ENCODE peak calls at places on chromosomes 5 and 9, in eight cellular contexts. One of them, this sample, is unnamed. For H3K9me3, the result is how much of the 10 kb centered on the place peaks cover.

GRCh38 chr5:10860645-10861455 is 99.8 kb upstream of the DAP start:
- DNase-seq in tibial artery: no peak
- DNase-seq in OCI-LY7: no peak
- DNase-seq in upper lobe of right lung: no peak
- DNase-seq in left ventricle myocardium inferior: no peak
- DNase-seq in pancreas: no peak
- DNase-seq in heart left ventricle: no peak
- DNase-seq in CD8-positive, alpha-beta T cell: no peak
- DNase-seq in this sample: no peak

GRCh38 chr9:133397370-133397769 is 20.4 kb downstream of the REXO4 start:
- DNase-seq in tibial artery: no peak
- DNase-seq in OCI-LY7: no peak
- DNase-seq in upper lobe of right lung: no peak
- DNase-seq in left ventricle myocardium inferior: no peak
- DNase-seq in pancreas: no peak
- DNase-seq in heart left ventricle: no peak
- DNase-seq in CD8-positive, alpha-beta T cell: no peak
- DNase-seq in this sample: no peak

GRCh38 chr5:60842859-60843692 is 993 bp downstream of the ELOVL7 start:
- DNase-seq in tibial artery: no peak
- DNase-seq in OCI-LY7: no peak
- DNase-seq in upper lobe of right lung: no peak
- DNase-seq in left ventricle myocardium inferior: no peak
- DNase-seq in pancreas: peak
- DNase-seq in heart left ventricle: no peak
- DNase-seq in CD8-positive, alpha-beta T cell: no peak
- DNase-seq in this sample: no peak

GRCh38 chr9:136940526-136941230 is 3.9 kb downstream of the FBXW5 start:
- DNase-seq in tibial artery: no peak
- DNase-seq in OCI-LY7: no peak
- DNase-seq in upper lobe of right lung: no peak
- DNase-seq in left ventricle myocardium inferior: no peak
- DNase-seq in pancreas: peak
- DNase-seq in heart left ventricle: no peak
- DNase-seq in CD8-positive, alpha-beta T cell: no peak
- DNase-seq in this sample: no peak

GRCh38 chr9:130414081-130414731 is 30.6 kb upstream of the ASS1 start:
- DNase-seq in tibial artery: no peak
- DNase-seq in OCI-LY7: no peak
- DNase-seq in upper lobe of right lung: no peak
- DNase-seq in left ventricle myocardium inferior: no peak
- DNase-seq in pancreas: no peak
- DNase-seq in heart left ventricle: no peak
- DNase-seq in CD8-positive, alpha-beta T cell: no peak
- DNase-seq in this sample: no peak

GRCh38 chr5:14872070-14872989 is 752 bp upstream of the ANKH start:
- DNase-seq in tibial artery: peak
- DNase-seq in OCI-LY7: peak
- DNase-seq in upper lobe of right lung: peak
- DNase-seq in left ventricle myocardium inferior: peak
- DNase-seq in pancreas: peak
- DNase-seq in heart left ventricle: peak
- DNase-seq in CD8-positive, alpha-beta T cell: peak
- DNase-seq in this sample: peak

GRCh38 chr9:37574241-37574721 is 1.9 kb downstream of the FBXO10 start:
- DNase-seq in tibial artery: no peak
- DNase-seq in OCI-LY7: no peak
- DNase-seq in upper lobe of right lung: no peak
- DNase-seq in left ventricle myocardium inferior: no peak
- DNase-seq in pancreas: no peak
- DNase-seq in heart left ventricle: no peak
- DNase-seq in CD8-positive, alpha-beta T cell: no peak
- DNase-seq in this sample: no peak

GRCh38 chr5:170132642-170133448 is 27.1 kb downstream of the FOXI1 start:
- DNase-seq in tibial artery: no peak
- DNase-seq in OCI-LY7: no peak
- DNase-seq in upper lobe of right lung: no peak
- DNase-seq in left ventricle myocardium inferior: no peak
- DNase-seq in pancreas: no peak
- DNase-seq in heart left ventricle: no peak
- DNase-seq in CD8-positive, alpha-beta T cell: no peak
- DNase-seq in this sample: no peak

GRCh38 chr5:57776035-57776434 is 293.4 kb upstream of the ACTBL2 start:
- DNase-seq in tibial artery: no peak
- DNase-seq in OCI-LY7: no peak
- DNase-seq in upper lobe of right lung: no peak
- DNase-seq in left ventricle myocardium inferior: no peak
- DNase-seq in pancreas: no peak
- DNase-seq in heart left ventricle: no peak
- DNase-seq in CD8-positive, alpha-beta T cell: no peak
- DNase-seq in this sample: no peak

GRCh38 chr5:104061707-104062106 is 499.1 kb upstream of the NUDT12 start:
- DNase-seq in tibial artery: no peak
- DNase-seq in OCI-LY7: no peak
- DNase-seq in upper lobe of right lung: no peak
- DNase-seq in left ventricle myocardium inferior: no peak
- DNase-seq in pancreas: no peak
- DNase-seq in heart left ventricle: no peak
- DNase-seq in CD8-positive, alpha-beta T cell: no peak
- DNase-seq in this sample: no peak

GRCh38 chr5:61805101-61805500 is 473.0 kb downstream of the ZSWIM6 start:
- DNase-seq in tibial artery: no peak
- DNase-seq in OCI-LY7: no peak
- DNase-seq in upper lobe of right lung: no peak
- DNase-seq in left ventricle myocardium inferior: no peak
- DNase-seq in pancreas: no peak
- DNase-seq in heart left ventricle: no peak
- DNase-seq in CD8-positive, alpha-beta T cell: no peak
- DNase-seq in this sample: no peak

GRCh38 chr5:2660305-2660704 is 91.2 kb downstream of the IRX2 start:
- DNase-seq in tibial artery: no peak
- DNase-seq in OCI-LY7: no peak
- DNase-seq in upper lobe of right lung: no peak
- DNase-seq in left ventricle myocardium inferior: no peak
- DNase-seq in pancreas: no peak
- DNase-seq in heart left ventricle: no peak
- DNase-seq in CD8-positive, alpha-beta T cell: no peak
- DNase-seq in this sample: no peak

GRCh38 chr5:174141398-174141797 is 95.9 kb downstream of the NSG2 start:
- DNase-seq in tibial artery: no peak
- DNase-seq in OCI-LY7: no peak
- DNase-seq in upper lobe of right lung: no peak
- DNase-seq in left ventricle myocardium inferior: no peak
- DNase-seq in pancreas: no peak
- DNase-seq in heart left ventricle: no peak
- DNase-seq in CD8-positive, alpha-beta T cell: no peak
- DNase-seq in this sample: no peak

GRCh38 chr5:119355636-119356383 is at the start of gene TNFAIP8:
- DNase-seq in tibial artery: peak
- DNase-seq in OCI-LY7: peak
- DNase-seq in upper lobe of right lung: peak
- DNase-seq in left ventricle myocardium inferior: peak
- DNase-seq in pancreas: peak
- DNase-seq in heart left ventricle: peak
- DNase-seq in CD8-positive, alpha-beta T cell: peak
- DNase-seq in this sample: peak

GRCh38 chr5:80343067-80343466 is 23.3 kb downstream of the SPZ1 start:
- DNase-seq in tibial artery: no peak
- DNase-seq in OCI-LY7: no peak
- DNase-seq in upper lobe of right lung: no peak
- DNase-seq in left ventricle myocardium inferior: no peak
- DNase-seq in pancreas: no peak
- DNase-seq in heart left ventricle: no peak
- DNase-seq in CD8-positive, alpha-beta T cell: no peak
- DNase-seq in this sample: no peak

GRCh38 chr5:134005415-134006118 is 792 bp upstream of the VDAC1 start:
- DNase-seq in tibial artery: peak
- DNase-seq in OCI-LY7: no peak
- DNase-seq in upper lobe of right lung: peak
- DNase-seq in left ventricle myocardium inferior: peak
- DNase-seq in pancreas: peak
- DNase-seq in heart left ventricle: peak
- DNase-seq in CD8-positive, alpha-beta T cell: no peak
- DNase-seq in this sample: no peak

GRCh38 chr9:134964686-134965085 is 47.0 kb upstream of the FCN1 start:
- DNase-seq in tibial artery: peak
- DNase-seq in OCI-LY7: no peak
- DNase-seq in upper lobe of right lung: peak
- DNase-seq in left ventricle myocardium inferior: no peak
- DNase-seq in pancreas: peak
- DNase-seq in heart left ventricle: no peak
- DNase-seq in CD8-positive, alpha-beta T cell: no peak
- DNase-seq in this sample: no peak
- H3K27ac ChIP-seq in tibial artery: no peak
- H3K27ac ChIP-seq in OCI-LY7: no peak
- H3K27ac ChIP-seq in upper lobe of right lung: no peak
- H3K27ac ChIP-seq in left ventricle myocardium inferior: no peak
- H3K27ac ChIP-seq in pancreas: no peak
- H3K27ac ChIP-seq in heart left ventricle: no peak
- H3K27ac ChIP-seq in CD8-positive, alpha-beta T cell: no peak
- H3K27ac ChIP-seq in this sample: no peak

GRCh38 chr9:138098116-138098907 is 220.7 kb downstream of the CACNA1B start:
- DNase-seq in tibial artery: no peak
- DNase-seq in OCI-LY7: no peak
- DNase-seq in upper lobe of right lung: peak
- DNase-seq in left ventricle myocardium inferior: no peak
- DNase-seq in pancreas: peak
- DNase-seq in heart left ventricle: no peak
- DNase-seq in CD8-positive, alpha-beta T cell: no peak
- DNase-seq in this sample: no peak
- H3K9me3 ChIP-seq in tibial artery: under half
- H3K9me3 ChIP-seq in OCI-LY7: under half
- H3K9me3 ChIP-seq in upper lobe of right lung: under half
- H3K9me3 ChIP-seq in left ventricle myocardium inferior: under half
- H3K9me3 ChIP-seq in pancreas: under half
- H3K9me3 ChIP-seq in heart left ventricle: under half
- H3K9me3 ChIP-seq in CD8-positive, alpha-beta T cell: under half
- H3K9me3 ChIP-seq in this sample: under half

GRCh38 chr5:172886974-172887491 is 53.0 kb downstream of the ERGIC1 start:
- DNase-seq in tibial artery: peak
- DNase-seq in OCI-LY7: no peak
- DNase-seq in upper lobe of right lung: peak
- DNase-seq in left ventricle myocardium inferior: no peak
- DNase-seq in pancreas: no peak
- DNase-seq in heart left ventricle: peak
- DNase-seq in CD8-positive, alpha-beta T cell: no peak
- DNase-seq in this sample: no peak

GRCh38 chr5:172887735-172888134 is 53.7 kb downstream of the ERGIC1 start:
- DNase-seq in tibial artery: no peak
- DNase-seq in OCI-LY7: no peak
- DNase-seq in upper lobe of right lung: no peak
- DNase-seq in left ventricle myocardium inferior: no peak
- DNase-seq in pancreas: no peak
- DNase-seq in heart left ventricle: peak
- DNase-seq in CD8-positive, alpha-beta T cell: no peak
- DNase-seq in this sample: no peak

GRCh38 chr5:172881691-172882370 is 47.8 kb downstream of the ERGIC1 start:
- DNase-seq in tibial artery: peak
- DNase-seq in OCI-LY7: no peak
- DNase-seq in upper lobe of right lung: peak
- DNase-seq in left ventricle myocardium inferior: no peak
- DNase-seq in pancreas: no peak
- DNase-seq in heart left ventricle: no peak
- DNase-seq in CD8-positive, alpha-beta T cell: no peak
- DNase-seq in this sample: no peak

GRCh38 chr5:172886396-172886932 is 52.4 kb downstream of the ERGIC1 start:
- DNase-seq in tibial artery: no peak
- DNase-seq in OCI-LY7: no peak
- DNase-seq in upper lobe of right lung: no peak
- DNase-seq in left ventricle myocardium inferior: no peak
- DNase-seq in pancreas: no peak
- DNase-seq in heart left ventricle: no peak
- DNase-seq in CD8-positive, alpha-beta T cell: no peak
- DNase-seq in this sample: no peak

DNA sequence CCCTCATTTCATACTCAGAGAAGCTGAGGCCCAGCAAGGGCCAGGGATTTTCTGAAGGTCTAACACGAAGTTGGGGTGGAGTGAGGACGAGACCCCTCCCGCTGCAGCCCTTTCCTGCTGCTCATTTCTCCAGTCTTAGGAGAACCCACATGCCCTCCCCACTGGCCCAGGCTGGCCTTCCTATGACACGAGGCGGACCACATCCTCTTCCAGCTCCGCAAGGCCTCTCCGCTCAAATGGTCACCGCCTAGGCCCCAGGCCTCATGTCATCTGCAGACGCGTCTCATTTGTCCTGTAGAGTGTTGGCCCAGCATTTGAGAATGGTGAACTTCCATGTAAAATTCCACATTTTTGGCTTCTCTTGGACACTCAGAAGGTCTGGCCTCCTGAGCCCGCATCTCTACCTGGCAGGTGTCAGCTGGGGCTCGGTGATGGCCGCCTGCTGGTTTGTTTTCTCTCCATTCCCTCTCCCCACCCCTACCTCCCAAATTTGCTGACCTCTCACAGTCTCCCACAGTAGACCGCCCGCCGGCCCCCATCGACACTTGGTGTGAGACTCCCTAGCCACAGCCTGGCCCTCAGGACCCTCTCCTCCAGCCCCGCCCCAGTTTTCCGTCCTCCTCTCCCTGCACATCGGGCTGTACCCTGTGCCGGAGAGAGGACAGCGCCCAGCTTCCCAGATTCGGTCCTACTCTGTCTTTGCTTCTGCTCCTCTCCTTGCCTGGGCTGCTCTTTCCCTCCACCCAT is 51.7 kb downstream of the ERGIC1 start:
- DNase-seq in tibial artery: no peak
- DNase-seq in OCI-LY7: no peak
- DNase-seq in upper lobe of right lung: peak
- DNase-seq in left ventricle myocardium inferior: no peak
- DNase-seq in pancreas: no peak
- DNase-seq in heart left ventricle: peak
- DNase-seq in CD8-positive, alpha-beta T cell: no peak
- DNase-seq in this sample: no peak
- H3K27ac ChIP-seq in tibial artery: peak
- H3K27ac ChIP-seq in OCI-LY7: no peak
- H3K27ac ChIP-seq in upper lobe of right lung: peak
- H3K27ac ChIP-seq in left ventricle myocardium inferior: peak
- H3K27ac ChIP-seq in pancreas: peak
- H3K27ac ChIP-seq in heart left ventricle: peak
- H3K27ac ChIP-seq in CD8-positive, alpha-beta T cell: no peak
- H3K27ac ChIP-seq in this sample: no peak

GRCh38 chr9:65404232-65405006 is 119.4 kb upstream of the FOXD4L5 start:
- DNase-seq in tibial artery: no peak
- DNase-seq in OCI-LY7: no peak
- DNase-seq in upper lobe of right lung: peak
- DNase-seq in left ventricle myocardium inferior: no peak
- DNase-seq in pancreas: no peak
- DNase-seq in heart left ventricle: no peak
- DNase-seq in CD8-positive, alpha-beta T cell: no peak
- DNase-seq in this sample: no peak
- H3K9me3 ChIP-seq in tibial artery: under half
- H3K9me3 ChIP-seq in OCI-LY7: under half
- H3K9me3 ChIP-seq in upper lobe of right lung: under half
- H3K9me3 ChIP-seq in left ventricle myocardium inferior: under half
- H3K9me3 ChIP-seq in pancreas: under half
- H3K9me3 ChIP-seq in heart left ventricle: under half
- H3K9me3 ChIP-seq in CD8-positive, alpha-beta T cell: under half
- H3K9me3 ChIP-seq in this sample: under half

This sample was measured in CD4-positive, alpha-beta T cell.